ENCODE peak calls at places on chromosomes 4 and X, in ten cellular contexts. F is RCC 7860; L is activated T-helper 1 cell treated with anti-CD3 and anti-CD28 coated beads, Interleukin-2, amount 50 U/mL, for 16 hours; C is HTR-8/SVneo; E is transverse colon; M is endothelial cell; J is AML-193; D is CMK; O is NCI-H510A treated with DMSO at 0.1 percent for 48 hours; I is brain microvascular endothelial cell. P is an unnamed sample.

GRCh38 chr4:184262901-184263300 is 45.2 kb upstream of the ENPP6 start:
- DNase-seq in F (no peak), M (no peak), D (no peak), E (no peak), L (no peak), I (peak; percentile 57), C (no peak), J (no peak), O (no peak), P (no peak)

GRCh38 chrX:123310112-123310511 is 126.0 kb downstream of the GRIA3 start:
- DNase-seq in I (no peak), D (no peak), L (no peak), J (no peak), E (no peak), O (peak; percentile 19), F (no peak), M (no peak), C (no peak), P (no peak)

GRCh38 chr4:40363382-40363920 is 28.3 kb downstream of the CHRNA9 start:
- DNase-seq in D (no peak), I (no peak), J (no peak), O (no peak), L (no peak), F (no peak), M (no peak), E (peak; percentile 56), C (no peak), P (no peak)

GRCh38 chr4:81963506-81964020 is 410.2 kb downstream of the HNRNPD start:
- DNase-seq in J (no peak), M (no peak), O (no peak), D (no peak), C (no peak), E (no peak), L (no peak), F (no peak), I (no peak), P (no peak)

GRCh38 chr4:85488416-85488815 is 13.5 kb downstream of the ARHGAP24 start:
- DNase-seq in I (no peak), J (no peak), C (no peak), E (no peak), F (no peak), L (no peak), O (no peak), M (no peak), D (no peak), P (peak; percentile 56)

GRCh38 chr4:14853186-14853946 is 148.9 kb upstream of the CPEB2 start:
- DNase-seq in C (peak; percentile 8), I (peak; percentile 93), J (no peak), L (no peak), E (no peak), F (peak; percentile 84), O (no peak), M (no peak), D (no peak), P (no peak)

GRCh38 chr4:187908079-187908501 is 87.5 kb upstream of the ZFP42 start:
- DNase-seq in F (no peak), M (no peak), D (no peak), J (no peak), E (no peak), C (peak; percentile 24), O (no peak), I (peak; percentile 52), L (no peak), P (no peak)

GRCh38 chr4:33063238-33063637 is 2343.1 kb downstream of the PCDH7 start:
- DNase-seq in E (no peak), L (no peak), O (no peak), C (peak; percentile 3), M (no peak), I (peak; percentile 49), F (peak; percentile 34), D (no peak), J (no peak), P (no peak)